ENCODE peak calls at places on chromosomes 13 and 19, in seven cellular contexts. N is H1, B is GM12878, A is HCT116, G is SK-N-SH, S is HepG2, R is K562. D is an unnamed sample.

GRCh38 chr19:8194528-8195275 is 14.5 kb upstream of the CERS4 start:
- DNase-seq in B (no peak), N (no peak), G (no peak), A (no peak), R (peak), S (no peak), D (no peak)

GRCh38 chr13:36981156-36981743 is 17.9 kb downstream of the ALG5 start:
- DNase-seq in G (peak), B (no peak), S (peak), A (no peak), R (peak), N (no peak), D (no peak)

GRCh38 chr13:113975416-113975815 is 1.5 kb upstream of the C13orf46 start:
- DNase-seq in A (no peak), R (no peak), S (no peak), B (no peak), N (no peak), G (no peak), D (no peak)

GRCh38 chr13:34611678-34612077 is 330.4 kb upstream of the NBEA start:
- DNase-seq in N (no peak), R (no peak), G (no peak), B (no peak), A (no peak), S (no peak), D (no peak)

GRCh38 chr13:46963874-46964273 is 67.0 kb upstream of the HTR2A start:
- DNase-seq in G (no peak), R (no peak), S (no peak), N (no peak), B (no peak), A (no peak), D (no peak)

GRCh38 chr19:45752639-45753038 is 16.4 kb downstream of the SIX5 start:
- DNase-seq in B (no peak), G (no peak), S (no peak), N (no peak), R (no peak), A (no peak), D (no peak)

GRCh38 chr13:97205971-97206370 is 16.2 kb upstream of the MBNL2 start:
- DNase-seq in S (no peak), G (no peak), N (no peak), R (no peak), B (no peak), A (no peak), D (no peak)

GRCh38 chr13:74629985-74630384 is 495.8 kb upstream of the KLF12 start:
- DNase-seq in S (no peak), R (no peak), G (no peak), A (no peak), N (no peak), B (no peak), D (no peak)

GRCh38 chr19:2524840-2525723 is 49.2 kb downstream of the GADD45B start:
- DNase-seq in B (no peak), R (peak), A (peak), G (no peak), N (no peak), S (peak), D (peak)

GRCh38 chr19:33413426-33413725 is 39.9 kb downstream of the CEBPG start:
- DNase-seq in A (no peak), N (no peak), B (no peak), G (no peak), R (no peak), S (no peak), D (no peak)

DNA sequence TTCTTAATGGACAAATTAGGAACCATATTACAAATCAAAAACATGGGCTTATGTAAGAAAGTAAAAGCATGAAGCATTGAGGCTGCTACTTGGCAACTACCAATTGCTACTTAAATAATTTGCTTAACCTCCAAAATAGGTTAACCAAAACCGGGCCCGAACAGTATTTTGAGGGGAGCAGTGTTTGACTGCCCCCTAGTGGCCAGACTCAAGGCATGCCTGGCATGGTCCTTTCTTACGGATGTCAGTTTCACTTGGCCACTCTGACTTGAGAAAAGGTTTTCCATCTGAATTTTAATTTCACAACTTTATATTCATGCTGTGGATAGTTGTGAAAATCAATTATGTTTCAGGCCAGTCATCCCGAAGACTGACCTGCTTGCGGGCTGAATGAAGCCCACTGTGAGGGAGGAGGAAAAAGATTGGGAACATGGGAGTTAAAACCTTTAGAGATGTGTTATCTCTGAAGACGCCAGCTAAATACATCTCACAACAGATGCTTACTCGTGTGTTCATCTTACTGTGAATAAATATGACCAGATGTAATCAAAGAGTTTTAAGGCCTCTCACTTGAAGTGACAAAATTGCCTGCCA is 2.9 kb downstream of the RXFP2 start:
- DNase-seq in B (peak), G (peak), R (peak), A (peak), N (peak), S (peak), D (peak)
- TF ChIP-seq JUND in B (no peak), G (no peak), R (no peak), A (no peak), N (no peak), S (no peak), D (no peak)

DNA sequence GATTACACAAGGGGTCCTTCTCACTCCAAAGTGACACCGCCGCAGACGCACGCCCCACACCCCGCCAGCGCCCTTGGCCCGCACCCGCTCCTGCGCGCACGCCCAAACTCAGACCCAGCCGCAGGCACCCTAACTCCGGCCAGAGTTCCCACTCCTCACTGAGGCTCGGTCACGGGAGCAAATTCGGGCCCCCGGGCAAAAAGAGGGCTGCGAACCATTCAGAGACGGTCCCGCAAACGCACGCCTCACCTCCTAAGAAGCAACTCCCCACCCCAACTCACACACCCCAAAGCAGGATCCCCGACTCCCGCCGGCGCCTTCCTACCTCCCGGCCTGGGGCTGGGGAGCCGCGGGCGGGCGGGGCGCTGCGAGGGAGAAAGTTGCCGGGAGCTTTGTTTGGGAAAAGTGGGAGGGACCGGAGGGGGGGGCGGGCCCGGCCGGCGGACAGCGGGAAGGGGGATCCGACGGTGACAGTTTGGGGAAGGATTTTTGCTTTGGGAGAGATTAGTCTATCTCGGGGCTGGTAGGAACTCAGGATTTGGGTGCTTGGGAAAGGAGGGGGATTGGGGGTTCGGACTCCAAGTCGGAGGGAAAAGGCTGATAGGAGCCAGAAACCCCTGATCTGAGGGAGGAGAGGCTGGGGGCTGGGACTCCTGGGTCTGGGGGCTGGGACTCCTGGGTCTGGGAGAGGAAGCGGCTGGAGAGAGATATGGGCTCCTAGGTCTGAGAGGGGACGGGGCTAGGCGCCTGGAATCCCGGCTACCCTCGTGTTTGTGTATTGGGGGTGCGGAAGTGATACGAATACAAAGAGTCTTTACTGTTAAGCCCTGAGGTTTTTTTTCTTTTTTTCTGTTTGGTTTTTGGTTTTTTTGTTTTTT is at the start of gene TEAD2:
- DNase-seq in B (no peak), G (peak), R (peak), S (peak), A (no peak), N (peak), D (peak)
- TF ChIP-seq JUND in B (no peak), G (no peak), R (no peak), S (no peak), A (no peak), N (no peak), D (no peak)

DNA sequence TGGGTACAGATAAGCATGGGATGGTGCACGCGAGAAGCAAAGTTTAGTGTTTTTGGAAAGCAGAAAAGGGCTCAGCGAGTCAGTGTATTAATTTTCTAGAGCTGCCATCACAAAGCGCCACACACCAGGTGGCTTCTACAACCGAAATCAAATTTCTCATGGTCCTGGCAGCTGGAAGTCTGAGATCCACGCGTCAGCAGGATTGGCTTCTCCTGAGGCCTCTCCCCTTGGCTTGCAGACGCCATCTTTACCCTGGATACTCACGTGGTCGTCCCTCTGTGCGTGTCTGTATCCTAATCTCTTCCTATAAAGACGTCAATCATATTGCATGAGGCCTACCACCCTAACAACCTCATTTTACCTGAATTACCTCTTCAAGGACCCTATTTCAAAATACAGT is 51.5 kb upstream of the USP29 start:
- DNase-seq in B (no peak), A (no peak), R (no peak), S (no peak), N (no peak), G (no peak), D (no peak)
- TF ChIP-seq JUND in B (no peak), A (no peak), R (no peak), S (no peak), N (no peak), G (no peak), D (no peak)

GRCh38 chr13:40982772-40983171 is 36.3 kb downstream of the ELF1 start:
- DNase-seq in A (no peak), B (peak), N (no peak), R (peak), G (peak), S (no peak), D (no peak)

GRCh38 chr13:40980466-40980865 is 38.6 kb downstream of the ELF1 start:
- DNase-seq in S (no peak), N (no peak), G (no peak), R (no peak), A (no peak), B (no peak), D (no peak)

GRCh38 chr13:40981949-40982348 is 37.2 kb downstream of the ELF1 start:
- DNase-seq in R (no peak), N (no peak), S (no peak), B (no peak), G (no peak), A (no peak), D (no peak)

GRCh38 chr13:40981361-40981760 is 37.8 kb downstream of the ELF1 start:
- DNase-seq in A (no peak), R (peak), S (no peak), B (no peak), N (no peak), G (no peak), D (no peak)

GRCh38 chr13:40979232-40979631 is 39.9 kb downstream of the ELF1 start:
- DNase-seq in S (no peak), N (no peak), G (no peak), A (no peak), R (no peak), B (no peak), D (no peak)
- TF ChIP-seq JUND in S (no peak), N (no peak), G (no peak), A (no peak), R (no peak), B (no peak), D (no peak)

GRCh38 chr13:109214393-109214792 is 572.0 kb downstream of the IRS2 start:
- DNase-seq in A (no peak), N (no peak), B (no peak), S (no peak), G (no peak), R (no peak), D (no peak)
- TF ChIP-seq JUND in A (no peak), N (no peak), B (no peak), S (no peak), G (no peak), R (no peak), D (no peak)

DNA sequence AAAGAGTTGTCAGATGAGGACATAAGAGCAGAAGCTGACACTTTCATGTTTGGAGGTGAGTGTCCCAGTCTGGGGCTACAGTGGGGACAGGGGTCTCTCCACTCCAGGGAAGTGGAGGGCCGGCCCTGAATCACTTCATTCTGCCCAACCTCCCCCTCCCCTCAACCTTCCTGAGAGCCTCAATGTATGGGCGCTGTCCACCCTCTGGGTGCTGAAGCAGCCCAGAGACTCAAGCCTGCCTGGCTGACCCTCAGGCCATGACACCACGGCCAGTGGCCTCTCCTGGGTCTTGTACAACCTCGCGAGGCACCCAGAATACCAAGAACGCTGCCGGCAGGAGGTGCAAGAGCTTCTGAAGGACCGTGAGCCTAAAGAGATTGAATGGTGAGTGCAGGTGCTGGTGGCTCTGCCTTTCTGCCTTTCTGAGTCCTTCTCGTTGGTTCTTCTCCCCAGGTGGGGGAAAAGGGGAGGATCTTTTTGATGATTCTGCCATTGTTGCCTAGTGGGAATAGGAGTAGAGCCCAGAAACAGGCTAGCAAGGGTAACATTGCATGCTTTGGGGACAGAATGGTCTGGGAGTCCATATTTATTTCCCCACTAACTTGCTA is 8.8 kb downstream of the CYP4F8 start:
- DNase-seq in B (no peak), A (no peak), S (no peak), G (no peak), N (no peak), R (peak), D (peak)
- TF ChIP-seq JUND in B (no peak), A (no peak), S (no peak), G (no peak), N (no peak), R (no peak), D (no peak)

GRCh38 chr13:62119739-62120700 is 704.4 kb upstream of the PCDH20 start:
- DNase-seq in S (no peak), A (peak), G (peak), R (no peak), B (no peak), N (no peak), D (peak)
- TF ChIP-seq JUND in S (no peak), A (no peak), G (no peak), R (no peak), B (no peak), N (no peak), D (no peak)